ENCODE peak calls at places on chromosomes 7 and 10, in eight cellular contexts. One of them, this sample, is unnamed.

GRCh38 chr10:52652431-52653220 is 120.0 kb downstream of the MBL2 start:
- DNase-seq in spleen: no peak
- DNase-seq in body of pancreas: no peak
- DNase-seq in tibial nerve: no peak
- DNase-seq in adrenal gland: no peak
- DNase-seq in right atrium auricular region: no peak
- DNase-seq in AG04450: no peak
- DNase-seq in left lung: no peak
- DNase-seq in this sample: no peak

GRCh38 chr10:43771675-43772074 is 123.0 kb upstream of the ZNF32 start:
- DNase-seq in spleen: no peak
- DNase-seq in body of pancreas: peak
- DNase-seq in tibial nerve: no peak
- DNase-seq in adrenal gland: no peak
- DNase-seq in right atrium auricular region: no peak
- DNase-seq in AG04450: no peak
- DNase-seq in left lung: no peak
- DNase-seq in this sample: no peak

GRCh38 chr7:69630292-69630691 is 32.0 kb downstream of the AUTS2 start:
- DNase-seq in spleen: no peak
- DNase-seq in body of pancreas: no peak
- DNase-seq in tibial nerve: no peak
- DNase-seq in adrenal gland: peak
- DNase-seq in right atrium auricular region: no peak
- DNase-seq in AG04450: no peak
- DNase-seq in left lung: no peak
- DNase-seq in this sample: no peak

GRCh38 chr7:128893251-128894100 is 17.0 kb downstream of the KCP start:
- DNase-seq in spleen: peak
- DNase-seq in body of pancreas: no peak
- DNase-seq in tibial nerve: no peak
- DNase-seq in adrenal gland: no peak
- DNase-seq in right atrium auricular region: no peak
- DNase-seq in AG04450: no peak
- DNase-seq in left lung: peak
- DNase-seq in this sample: no peak

GRCh38 chr10:83919187-83919586 is 220.1 kb upstream of the GHITM start:
- DNase-seq in spleen: no peak
- DNase-seq in body of pancreas: no peak
- DNase-seq in tibial nerve: no peak
- DNase-seq in adrenal gland: no peak
- DNase-seq in right atrium auricular region: no peak
- DNase-seq in AG04450: no peak
- DNase-seq in left lung: no peak
- DNase-seq in this sample: no peak

GRCh38 chr7:157372300-157373232 is 35.8 kb downstream of the DNAJB6 start:
- DNase-seq in spleen: no peak
- DNase-seq in body of pancreas: no peak
- DNase-seq in tibial nerve: no peak
- DNase-seq in adrenal gland: no peak
- DNase-seq in right atrium auricular region: no peak
- DNase-seq in AG04450: no peak
- DNase-seq in left lung: no peak
- DNase-seq in this sample: no peak

GRCh38 chr7:27182285-27182827 is 2.7 kb downstream of the HOXA11 start:
- DNase-seq in spleen: peak
- DNase-seq in body of pancreas: no peak
- DNase-seq in tibial nerve: no peak
- DNase-seq in adrenal gland: peak
- DNase-seq in right atrium auricular region: no peak
- DNase-seq in AG04450: no peak
- DNase-seq in left lung: no peak
- DNase-seq in this sample: peak

GRCh38 chr10:70879244-70879643 is 9.1 kb downstream of the PCBD1 start:
- DNase-seq in spleen: no peak
- DNase-seq in body of pancreas: no peak
- DNase-seq in tibial nerve: no peak
- DNase-seq in adrenal gland: no peak
- DNase-seq in right atrium auricular region: no peak
- DNase-seq in AG04450: no peak
- DNase-seq in left lung: no peak
- DNase-seq in this sample: no peak

GRCh38 chr10:103933557-103934121 is 15.7 kb upstream of the STN1 start:
- DNase-seq in spleen: no peak
- DNase-seq in body of pancreas: peak
- DNase-seq in tibial nerve: no peak
- DNase-seq in adrenal gland: peak
- DNase-seq in right atrium auricular region: no peak
- DNase-seq in AG04450: no peak
- DNase-seq in left lung: no peak
- DNase-seq in this sample: no peak

GRCh38 chr10:100848770-100849169 is 64.0 kb upstream of the SLF2 start:
- DNase-seq in spleen: no peak
- DNase-seq in body of pancreas: no peak
- DNase-seq in tibial nerve: no peak
- DNase-seq in adrenal gland: no peak
- DNase-seq in right atrium auricular region: no peak
- DNase-seq in AG04450: no peak
- DNase-seq in left lung: no peak
- DNase-seq in this sample: no peak

GRCh38 chr10:86366033-86366901 is at the start of gene GRID1:
- DNase-seq in spleen: peak
- DNase-seq in body of pancreas: peak
- DNase-seq in tibial nerve: peak
- DNase-seq in adrenal gland: peak
- DNase-seq in right atrium auricular region: no peak
- DNase-seq in AG04450: no peak
- DNase-seq in left lung: peak
- DNase-seq in this sample: peak

DNA sequence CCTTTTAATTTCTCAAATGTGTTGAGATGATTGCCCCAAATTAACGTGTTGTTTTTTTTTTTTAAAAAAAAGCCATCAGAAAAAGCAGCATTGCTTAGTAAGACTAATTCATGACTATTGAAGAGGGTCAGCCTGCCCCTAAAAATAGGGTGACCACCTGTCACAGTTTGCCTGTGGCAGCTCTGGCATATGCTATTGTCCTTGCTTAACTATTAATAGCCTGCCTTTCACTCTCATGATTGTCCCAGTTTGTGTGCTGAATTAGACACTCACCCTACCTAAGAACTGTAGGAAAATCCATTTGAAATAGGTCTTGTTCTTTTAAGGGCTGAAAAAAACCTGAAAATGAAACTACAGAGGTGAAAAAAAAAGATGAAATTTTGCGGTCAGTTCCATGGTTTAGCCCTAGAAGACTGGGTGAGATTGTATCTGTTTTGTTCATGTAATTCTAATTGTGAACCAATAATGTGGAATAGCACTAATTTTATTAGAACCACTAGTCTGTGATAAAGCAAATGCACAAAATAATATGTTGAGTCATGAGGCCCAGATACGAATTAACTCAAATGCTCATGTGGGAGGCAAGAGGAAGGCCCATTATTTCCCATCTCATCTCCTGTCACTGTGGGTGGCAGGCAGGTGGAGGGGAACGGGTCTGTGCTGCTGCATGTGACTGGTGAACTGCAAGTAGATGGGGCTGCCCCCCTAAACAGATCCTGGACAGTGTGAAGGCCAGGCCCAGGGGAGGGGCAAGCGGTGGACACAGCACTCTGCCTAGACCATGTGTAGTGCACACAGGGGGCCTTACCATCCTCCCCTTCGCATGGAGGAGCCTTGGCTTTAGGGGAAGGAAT is 265.4 kb upstream of the NFE2L3 start:
- DNase-seq in spleen: no peak
- DNase-seq in body of pancreas: no peak
- DNase-seq in tibial nerve: no peak
- DNase-seq in adrenal gland: no peak
- DNase-seq in right atrium auricular region: no peak
- DNase-seq in AG04450: no peak
- DNase-seq in left lung: peak
- DNase-seq in this sample: no peak
- H3K27ac ChIP-seq in spleen: no peak
- H3K27ac ChIP-seq in body of pancreas: no peak
- H3K27ac ChIP-seq in tibial nerve: no peak
- H3K27ac ChIP-seq in adrenal gland: no peak
- H3K27ac ChIP-seq in right atrium auricular region: no peak
- H3K27ac ChIP-seq in AG04450: no peak
- H3K27ac ChIP-seq in left lung: no peak
- H3K27ac ChIP-seq in this sample: no peak

GRCh38 chr7:108454317-108454673 is 1.9 kb downstream of the NRCAM start:
- DNase-seq in spleen: no peak
- DNase-seq in body of pancreas: no peak
- DNase-seq in tibial nerve: no peak
- DNase-seq in adrenal gland: no peak
- DNase-seq in right atrium auricular region: no peak
- DNase-seq in AG04450: no peak
- DNase-seq in left lung: no peak
- DNase-seq in this sample: no peak
- TF ChIP-seq CTCF in spleen: no peak
- TF ChIP-seq CTCF in body of pancreas: no peak
- TF ChIP-seq CTCF in tibial nerve: no peak
- TF ChIP-seq CTCF in adrenal gland: no peak
- TF ChIP-seq CTCF in right atrium auricular region: no peak
- TF ChIP-seq CTCF in AG04450: no peak
- TF ChIP-seq CTCF in left lung: no peak
- TF ChIP-seq CTCF in this sample: no peak

GRCh38 chr10:132248455-132249231 is 59.1 kb downstream of the STK32C start:
- DNase-seq in spleen: peak
- DNase-seq in body of pancreas: peak
- DNase-seq in tibial nerve: no peak
- DNase-seq in adrenal gland: peak
- DNase-seq in right atrium auricular region: no peak
- DNase-seq in AG04450: no peak
- DNase-seq in left lung: peak
- DNase-seq in this sample: no peak
- H3K4me3 ChIP-seq in spleen: peak
- H3K4me3 ChIP-seq in body of pancreas: no peak
- H3K4me3 ChIP-seq in tibial nerve: no peak
- H3K4me3 ChIP-seq in adrenal gland: no peak
- H3K4me3 ChIP-seq in right atrium auricular region: peak
- H3K4me3 ChIP-seq in AG04450: peak
- H3K4me3 ChIP-seq in left lung: peak
- H3K4me3 ChIP-seq in this sample: no peak

GRCh38 chr7:55055479-55055878 is 36.7 kb downstream of the EGFR start:
- DNase-seq in spleen: no peak
- DNase-seq in body of pancreas: no peak
- DNase-seq in tibial nerve: no peak
- DNase-seq in adrenal gland: no peak
- DNase-seq in right atrium auricular region: no peak
- DNase-seq in AG04450: no peak
- DNase-seq in left lung: no peak
- DNase-seq in this sample: no peak
- H3K27ac ChIP-seq in spleen: no peak
- H3K27ac ChIP-seq in body of pancreas: no peak
- H3K27ac ChIP-seq in tibial nerve: peak
- H3K27ac ChIP-seq in adrenal gland: peak
- H3K27ac ChIP-seq in right atrium auricular region: no peak
- H3K27ac ChIP-seq in AG04450: peak
- H3K27ac ChIP-seq in left lung: no peak
- H3K27ac ChIP-seq in this sample: peak

DNA sequence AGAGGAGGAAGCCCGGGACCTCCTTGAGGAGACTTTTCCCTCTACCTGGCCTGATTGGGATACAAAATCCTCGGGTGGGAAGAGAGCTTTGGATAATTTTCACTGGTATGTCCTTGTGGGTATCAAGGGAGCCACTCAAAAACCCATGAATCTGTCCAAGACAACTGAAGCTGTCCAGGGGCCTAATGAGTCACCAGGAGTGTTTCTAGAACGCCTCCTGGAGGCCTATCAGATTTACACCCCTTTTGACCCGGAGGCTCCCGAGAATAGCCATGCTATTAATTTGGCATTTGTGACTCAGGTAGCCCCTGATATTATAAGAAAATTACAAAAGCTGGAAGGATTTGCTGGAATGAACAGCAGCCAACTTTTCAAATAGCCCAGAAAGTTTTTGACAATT is 38.6 kb downstream of the ZNF25 start:
- DNase-seq in spleen: no peak
- DNase-seq in body of pancreas: no peak
- DNase-seq in tibial nerve: no peak
- DNase-seq in adrenal gland: no peak
- DNase-seq in right atrium auricular region: no peak
- DNase-seq in AG04450: no peak
- DNase-seq in left lung: no peak
- DNase-seq in this sample: no peak
- TF ChIP-seq CTCF in spleen: no peak
- TF ChIP-seq CTCF in body of pancreas: no peak
- TF ChIP-seq CTCF in tibial nerve: no peak
- TF ChIP-seq CTCF in adrenal gland: no peak
- TF ChIP-seq CTCF in right atrium auricular region: no peak
- TF ChIP-seq CTCF in AG04450: no peak
- TF ChIP-seq CTCF in left lung: no peak
- TF ChIP-seq CTCF in this sample: no peak

DNA sequence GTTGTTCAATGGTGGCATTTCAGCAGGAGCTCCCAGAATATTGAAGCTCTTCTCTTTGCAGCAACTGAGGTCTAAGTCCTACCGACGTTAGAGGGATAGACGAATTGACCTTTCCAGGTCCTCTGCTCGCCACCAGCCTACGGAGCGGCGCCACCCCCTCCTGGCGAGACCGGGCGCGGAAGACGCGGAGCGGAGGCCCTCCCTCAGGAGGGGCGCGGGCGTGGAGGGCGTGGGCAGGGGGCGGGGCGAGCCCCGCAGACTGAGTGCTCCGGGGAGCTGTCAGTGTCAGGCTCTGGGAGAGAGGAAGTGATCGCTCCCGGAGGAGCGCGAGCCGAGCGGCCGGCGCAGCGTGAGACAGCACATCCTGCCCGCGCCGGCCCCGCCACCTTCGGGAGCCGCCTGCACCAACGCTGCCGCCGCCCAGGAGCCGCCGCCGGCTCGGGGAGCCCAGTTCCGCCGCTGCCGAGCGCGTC is at the start of gene DYNC1I1:
- DNase-seq in spleen: peak
- DNase-seq in body of pancreas: peak
- DNase-seq in tibial nerve: peak
- DNase-seq in adrenal gland: peak
- DNase-seq in right atrium auricular region: peak
- DNase-seq in AG04450: no peak
- DNase-seq in left lung: peak
- DNase-seq in this sample: no peak
- H3K4me3 ChIP-seq in spleen: peak
- H3K4me3 ChIP-seq in body of pancreas: peak
- H3K4me3 ChIP-seq in tibial nerve: peak
- H3K4me3 ChIP-seq in adrenal gland: peak
- H3K4me3 ChIP-seq in right atrium auricular region: peak
- H3K4me3 ChIP-seq in AG04450: peak
- H3K4me3 ChIP-seq in left lung: peak
- H3K4me3 ChIP-seq in this sample: peak

DNA sequence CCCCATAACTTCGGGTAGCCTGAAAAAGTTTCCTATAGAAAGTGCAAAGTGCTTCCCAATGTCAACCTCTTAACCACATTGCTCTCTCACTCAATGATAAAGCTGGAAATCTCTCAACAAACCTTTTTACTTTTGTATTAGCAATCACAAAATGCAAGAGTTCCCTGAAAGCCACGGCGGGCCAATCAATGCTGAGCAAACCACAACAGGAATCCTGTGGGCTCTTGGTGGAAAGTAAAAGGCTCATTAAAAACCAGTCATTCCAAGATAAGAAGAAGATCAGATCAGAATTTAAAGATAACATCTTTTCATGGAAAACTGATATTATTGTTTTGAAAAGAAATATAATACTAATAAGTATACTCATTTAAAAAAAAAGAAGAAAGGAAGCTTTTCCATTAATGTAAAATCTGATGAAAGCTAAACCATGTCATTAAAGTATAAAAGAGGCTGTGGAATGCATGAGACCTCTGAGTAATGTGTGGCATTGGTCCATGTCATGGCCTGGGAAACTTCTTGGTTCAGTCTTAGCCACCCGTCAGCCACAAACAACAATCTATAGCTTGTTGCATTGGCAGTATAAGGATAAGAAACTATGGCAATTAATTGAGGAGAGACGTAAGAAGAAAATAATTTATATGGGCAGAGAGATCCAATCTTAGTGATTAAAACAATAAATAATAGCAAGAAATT is 1066.1 kb upstream of the SORCS1 start:
- DNase-seq in spleen: no peak
- DNase-seq in body of pancreas: no peak
- DNase-seq in tibial nerve: no peak
- DNase-seq in adrenal gland: no peak
- DNase-seq in right atrium auricular region: no peak
- DNase-seq in AG04450: no peak
- DNase-seq in left lung: no peak
- DNase-seq in this sample: no peak
- H3K27ac ChIP-seq in spleen: no peak
- H3K27ac ChIP-seq in body of pancreas: no peak
- H3K27ac ChIP-seq in tibial nerve: no peak
- H3K27ac ChIP-seq in adrenal gland: no peak
- H3K27ac ChIP-seq in right atrium auricular region: no peak
- H3K27ac ChIP-seq in AG04450: no peak
- H3K27ac ChIP-seq in left lung: no peak
- H3K27ac ChIP-seq in this sample: no peak